ENCODE peak calls at places on chromosome 18, in five cellular contexts. K is astrocyte of the spinal cord, N is omental fat pad, J is NCI-H748 treated with DMSO at 0.1 percent for 48 hours, Z is osteoblast. C is an unnamed sample.

GRCh38 chr18:24989760-24990547 is 362.0 kb downstream of the ZNF521 start:
- DNase-seq in J (no peak), N (no peak), Z (no peak), K (no peak), C (no peak)

GRCh38 chr18:13131241-13131640 is 87.3 kb upstream of the LDLRAD4 start:
- DNase-seq in J (no peak), N (no peak), K (no peak), Z (no peak), C (no peak)

GRCh38 chr18:48932822-48933510 is 17.8 kb downstream of the SMAD7 start:
- DNase-seq in K (peak; percentile 59), N (no peak), J (no peak), Z (peak; percentile 87), C (no peak)

GRCh38 chr18:25244170-25244569 is 107.8 kb downstream of the ZNF521 start:
- DNase-seq in J (no peak), K (no peak), N (no peak), Z (no peak), C (no peak)

GRCh38 chr18:6891788-6892187 is 162.3 kb downstream of the ARHGAP28 start:
- DNase-seq in N (no peak), J (no peak), K (no peak), Z (no peak), C (no peak)

GRCh38 chr18:31101148-31102019 is 837 bp downstream of the DSC2 start:
- DNase-seq in Z (peak; percentile 37), K (no peak), J (no peak), N (no peak), C (no peak)

GRCh38 chr18:53819174-53819573 is 405.3 kb downstream of the MBD2 start:
- DNase-seq in J (no peak), Z (no peak), K (no peak), N (no peak), C (no peak)

GRCh38 chr18:23812566-23813440 is 123.5 kb downstream of the LAMA3 start:
- DNase-seq in K (peak; percentile 35), J (peak; percentile 58), N (no peak), Z (peak; percentile 79), C (peak; percentile 33)

GRCh38 chr18:35682282-35682867 is 100.8 kb downstream of the GALNT1 start:
- DNase-seq in K (peak; percentile 17), Z (no peak), N (no peak), J (no peak), C (no peak)

GRCh38 chr18:79805926-79806487 is 8.3 kb downstream of the KCNG2 start:
- DNase-seq in K (no peak), N (no peak), J (no peak), Z (no peak), C (no peak)

GRCh38 chr18:22538463-22538862 is 120.7 kb upstream of the CTAGE1 start:
- DNase-seq in J (no peak), N (no peak), K (peak; percentile 54), Z (no peak), C (no peak)

GRCh38 chr18:22930089-22930713 is 2.9 kb upstream of the RBBP8 start:
- DNase-seq in Z (peak; percentile 26), K (peak; percentile 71), J (peak; percentile 68), N (peak; percentile 78), C (peak; percentile 27)

GRCh38 chr18:33605250-33605649 is 27.2 kb downstream of the ASXL3 start:
- DNase-seq in J (no peak), K (no peak), N (no peak), Z (no peak), C (no peak)

GRCh38 chr18:62784338-62784965 is 69.1 kb downstream of the PHLPP1 start:
- DNase-seq in N (no peak), Z (no peak), J (no peak), K (peak; percentile 63), C (no peak)

GRCh38 chr18:42029100-42029499 is 74.1 kb downstream of the PIK3C3 start:
- DNase-seq in Z (no peak), N (no peak), K (no peak), J (no peak), C (no peak)

GRCh38 chr18:12843420-12844346 is 40.4 kb downstream of the PTPN2 start:
- DNase-seq in Z (peak; percentile 36), K (no peak), N (no peak), J (no peak), C (no peak)